ENCODE peak calls at places on chromosome 4, in eight cellular contexts. Z is C1 segment of cervical spinal cord, L is NCI-H1105, V is dorsolateral prefrontal cortex, D is cardiac muscle cell, P is fibroblast of gingiva, Q is GM10248, N is NCI-H1436. J is an unnamed sample.

GRCh38 chr4:153215976-153216375 is 11.7 kb downstream of the TRIM2 start:
- DNase-seq in Z (no peak), L (no peak), V (no peak), D (no peak), P (peak), Q (no peak), N (no peak), J (no peak)

GRCh38 chr4:1975391-1975801 is 33.4 kb downstream of the NELFA start:
- DNase-seq in Z (no peak), L (no peak), V (no peak), D (no peak), P (no peak), Q (no peak), N (no peak), J (no peak)

GRCh38 chr4:154660052-154660451 is 47.6 kb upstream of the FGG start:
- DNase-seq in Z (no peak), L (no peak), V (no peak), D (no peak), P (no peak), Q (no peak), N (no peak), J (no peak)

GRCh38 chr4:32423267-32423666 is 1703.1 kb downstream of the PCDH7 start:
- DNase-seq in Z (no peak), L (no peak), V (no peak), D (no peak), P (no peak), Q (no peak), N (no peak), J (no peak)

GRCh38 chr4:2151544-2151943 is 90.4 kb downstream of the HAUS3 start:
- DNase-seq in Z (no peak), L (no peak), V (no peak), D (no peak), P (no peak), Q (no peak), N (no peak), J (no peak)

GRCh38 chr4:98976716-98977115 is 18.8 kb upstream of the METAP1 start:
- DNase-seq in Z (no peak), L (no peak), V (no peak), D (no peak), P (no peak), Q (no peak), N (no peak), J (no peak)

GRCh38 chr4:55524844-55525571 is 21.7 kb downstream of the CLOCK start:
- DNase-seq in Z (no peak), L (no peak), V (no peak), D (no peak), P (peak), Q (no peak), N (no peak), J (no peak)

GRCh38 chr4:10354746-10355145 is 102.5 kb downstream of the ZNF518B start:
- DNase-seq in Z (no peak), L (peak), V (no peak), D (no peak), P (no peak), Q (no peak), N (no peak), J (no peak)